ENCODE peak calls at places on chromosomes 5 and 9, in six cellular contexts. O is tibial nerve; B is mesenchymal stem cell; H is A549; Q is effector memory CD4-positive, alpha-beta T cell; U is aorta. W is an unnamed sample.

GRCh38 chr9:15246688-15247087 is 60.3 kb downstream of the TTC39B start:
- DNase-seq in O (no peak), B (no peak), H (no peak), Q (no peak), U (no peak), W (no peak)

GRCh38 chr9:131610231-131610761 is 65.0 kb downstream of the PRRT1B start:
- DNase-seq in O (no peak), B (no peak), H (no peak), Q (no peak), U (no peak), W (no peak)

GRCh38 chr5:164345173-164345572 is 839.8 kb downstream of the MAT2B start:
- DNase-seq in O (no peak), B (peak; percentile 15), H (no peak), Q (no peak), U (no peak), W (no peak)

GRCh38 chr9:133788819-133789733 is 50.9 kb upstream of the SARDH start:
- DNase-seq in O (no peak), B (no peak), H (no peak), Q (no peak), U (no peak), W (peak; percentile 76)

GRCh38 chr5:72065751-72066255 is 41.5 kb upstream of the MAP1B start:
- DNase-seq in O (no peak), B (peak; percentile 68), H (peak; percentile 25), Q (no peak), U (no peak), W (no peak)

GRCh38 chr5:140267559-140268018 is 35.3 kb downstream of the PFDN1 start:
- DNase-seq in O (no peak), B (no peak), H (no peak), Q (no peak), U (no peak), W (no peak)

GRCh38 chr5:163407034-163407652 is 30.3 kb upstream of the CCNG1 start:
- DNase-seq in O (no peak), B (peak; percentile 2), H (no peak), Q (no peak), U (no peak), W (no peak)

GRCh38 chr5:7795311-7795710 is 55.6 kb downstream of the CFAP90 start:
- DNase-seq in O (no peak), B (no peak), H (no peak), Q (no peak), U (no peak), W (no peak)

GRCh38 chr5:150291388-150292385 is 2.1 kb upstream of the CAMK2A start:
- DNase-seq in O (no peak), B (no peak), H (no peak), Q (no peak), U (peak; percentile 54), W (peak; percentile 23)

GRCh38 chr9:108869092-108869725 is 7.1 kb downstream of the ACTL7A start:
- DNase-seq in O (no peak), B (peak; percentile 17), H (peak; percentile 42), Q (no peak), U (no peak), W (no peak)

GRCh38 chr5:375336-375920 is 53.9 kb downstream of the AHRR start:
- DNase-seq in O (no peak), B (no peak), H (no peak), Q (no peak), U (peak; percentile 56), W (peak; percentile 32)

GRCh38 chr5:150672884-150673275 is 11.8 kb downstream of the MYOZ3 start:
- DNase-seq in O (no peak), B (no peak), H (no peak), Q (no peak), U (no peak), W (no peak)

GRCh38 chr9:38149647-38150046 is 80.6 kb upstream of the SHB start:
- DNase-seq in O (no peak), B (no peak), H (no peak), Q (no peak), U (no peak), W (no peak)

GRCh38 chr5:73120222-73121108 is at the start of gene TMEM171:
- DNase-seq in O (no peak), B (peak; percentile 30), H (peak; percentile 54), Q (no peak), U (no peak), W (peak; percentile 89)

GRCh38 chr5:41335596-41335995 is 122.3 kb upstream of the C6 start:
- DNase-seq in O (no peak), B (no peak), H (no peak), Q (no peak), U (no peak), W (no peak)

GRCh38 chr5:99037668-99038067 is 108.9 kb upstream of the CHD1 start:
- DNase-seq in O (no peak), B (no peak), H (no peak), Q (peak; percentile 43), U (no peak), W (no peak)

DNA sequence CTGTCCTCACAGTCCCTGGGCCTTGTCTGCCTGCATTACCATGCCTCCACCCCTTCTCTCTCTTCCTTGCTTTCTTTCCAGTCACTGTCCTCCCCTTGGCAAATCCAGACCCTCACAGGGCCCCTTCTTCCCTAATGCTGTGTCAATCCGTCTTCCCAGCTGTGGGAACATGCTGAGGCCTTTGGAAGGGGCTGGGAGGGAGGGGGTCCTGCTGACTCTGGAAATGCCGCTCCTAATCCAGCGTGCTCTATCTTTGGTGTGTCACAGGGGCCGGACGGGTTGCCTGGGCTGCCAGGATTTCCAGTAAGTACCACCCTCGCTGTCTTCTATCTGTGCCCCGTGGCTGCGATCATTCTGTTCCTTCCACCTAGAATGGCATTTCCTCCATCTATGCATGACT is 64.7 kb upstream of the TGFBR1 start:
- DNase-seq in O (no peak), B (peak; percentile 33), H (no peak), Q (no peak), U (no peak), W (no peak)
- H3K27ac ChIP-seq in O (no peak overlapping the region), B (peak overlapping the region; percentile 93), H (peak overlapping the region; percentile 20), Q (no peak overlapping the region), U (no peak overlapping the region), W (no peak overlapping the region)

DNA sequence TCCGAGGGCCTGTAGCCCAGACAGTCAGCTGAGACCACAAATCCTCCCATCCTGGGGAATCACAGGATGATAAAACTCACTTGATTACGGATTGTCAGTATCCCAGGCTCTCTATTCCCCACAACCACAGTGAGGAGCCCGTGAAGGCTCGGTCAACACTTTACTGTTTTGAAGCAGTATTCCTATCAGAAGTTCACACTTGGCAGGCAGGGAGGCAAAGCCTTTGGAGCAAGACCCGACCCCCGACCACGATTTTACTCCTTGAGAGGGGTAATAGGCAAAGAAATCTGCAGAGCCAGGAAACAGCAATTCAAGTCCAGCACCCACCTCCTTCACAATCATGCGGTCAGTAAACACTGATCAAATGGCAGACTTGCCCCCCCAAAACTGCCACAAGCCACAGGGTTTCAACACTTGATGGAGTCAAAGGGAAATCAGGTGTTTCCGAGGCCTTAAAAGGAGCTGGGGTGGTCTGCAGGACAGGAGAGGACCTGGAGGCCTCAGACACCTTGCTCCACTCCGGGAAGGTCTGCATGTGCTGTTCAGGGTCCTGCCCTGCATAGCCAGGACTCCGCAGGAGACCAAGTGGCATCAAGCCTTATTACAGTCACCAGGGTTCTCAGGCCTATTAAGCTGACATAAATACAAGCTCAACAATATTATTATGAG is 25.2 kb downstream of the BICD2 start:
- DNase-seq in O (no peak), B (no peak), H (no peak), Q (no peak), U (peak; percentile 35), W (peak; percentile 27)
- H3K4me1 ChIP-seq in O (peaks cover 57% of the 10 kb centered on the region), B (peaks cover 26% of the 10 kb centered on the region), H (no peaks in the 10 kb centered on the region), Q (peaks cover 8% of the 10 kb centered on the region), U (peaks cover 3% of the 10 kb centered on the region), W (peaks cover 15% of the 10 kb centered on the region)

DNA sequence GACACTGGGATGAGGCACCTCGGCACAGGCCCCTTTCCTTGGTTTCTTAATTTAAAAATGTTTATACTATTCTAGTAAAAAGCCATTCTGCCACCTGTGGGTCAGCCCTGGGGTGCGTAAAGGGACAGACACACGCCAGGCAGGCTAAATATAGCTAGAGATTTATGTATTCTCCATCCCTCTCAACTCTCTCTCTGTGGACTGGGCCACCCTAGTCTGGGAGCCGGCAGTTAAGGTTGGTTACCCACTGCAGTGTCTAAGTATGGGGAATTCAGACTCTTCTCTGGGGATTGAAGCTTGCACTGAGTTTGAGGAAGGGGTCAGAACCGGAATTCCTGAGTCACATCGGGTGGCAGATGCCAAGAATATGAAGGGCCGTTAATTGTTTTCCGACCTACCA is 1.9 kb downstream of the NEURL1B start:
- DNase-seq in O (no peak), B (no peak), H (no peak), Q (no peak), U (no peak), W (no peak)
- H3K4me3 ChIP-seq in O (peak overlapping the region; percentile 95), B (no peak overlapping the region), H (no peak overlapping the region), Q (no peak overlapping the region), U (no peak overlapping the region), W (peak overlapping the region; percentile 60)

DNA sequence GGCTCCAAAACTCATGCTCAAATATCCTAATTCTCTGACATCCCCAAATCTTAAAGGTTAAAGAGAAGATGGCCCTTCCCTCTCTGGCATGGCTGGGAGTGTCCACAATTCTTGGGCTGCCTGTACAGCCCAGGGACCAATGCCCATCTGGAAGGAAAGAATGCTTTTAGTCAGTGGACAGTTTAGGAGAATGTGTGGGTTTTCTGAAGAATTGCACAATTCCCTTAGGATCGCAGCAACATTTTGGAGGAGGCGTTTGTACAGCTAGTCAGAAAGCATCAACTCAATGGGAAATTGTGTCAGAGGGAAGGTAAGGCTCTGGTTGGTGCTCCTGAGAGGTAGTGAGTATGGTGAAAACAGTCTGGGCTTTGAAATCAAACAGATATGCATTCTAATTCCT is 15.0 kb downstream of the FAM193B start:
- DNase-seq in O (no peak), B (peak; percentile 81), H (no peak), Q (no peak), U (peak; percentile 62), W (no peak)
- H3K27ac ChIP-seq in O (peak overlapping the region; percentile 62), B (no peak overlapping the region), H (no peak overlapping the region), Q (no peak overlapping the region), U (peak overlapping the region; percentile 43), W (no peak overlapping the region)

DNA sequence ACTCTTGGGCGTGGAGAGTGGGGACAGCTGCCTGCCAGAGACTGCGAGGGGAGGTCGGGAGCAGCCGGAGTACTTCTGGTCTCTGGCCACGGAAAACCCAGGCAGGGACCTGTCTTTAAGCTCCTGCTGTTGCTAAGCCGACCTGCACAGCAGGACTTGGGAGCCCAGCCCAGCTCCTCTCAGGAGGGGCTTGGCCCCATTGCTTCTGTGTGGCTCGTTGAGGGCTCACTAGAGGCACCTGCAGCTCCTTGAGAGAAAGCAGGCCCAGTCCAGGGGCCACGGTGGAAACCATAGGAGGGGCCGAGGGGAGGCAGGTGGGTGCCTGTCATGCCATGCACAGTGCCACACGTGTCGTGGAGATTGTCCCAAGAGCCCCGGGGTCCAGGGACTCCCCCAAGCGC is 3.3 kb upstream of the LCN2 start:
- DNase-seq in O (no peak), B (no peak), H (no peak), Q (no peak), U (peak; percentile 73), W (peak; percentile 65)
- H3K4me1 ChIP-seq in O (peaks cover 13% of the 10 kb centered on the region), B (peaks cover 2% of the 10 kb centered on the region), H (peaks cover 31% of the 10 kb centered on the region), Q (peaks cover 8% of the 10 kb centered on the region), U (no peaks in the 10 kb centered on the region), W (peaks cover 7% of the 10 kb centered on the region)

DNA sequence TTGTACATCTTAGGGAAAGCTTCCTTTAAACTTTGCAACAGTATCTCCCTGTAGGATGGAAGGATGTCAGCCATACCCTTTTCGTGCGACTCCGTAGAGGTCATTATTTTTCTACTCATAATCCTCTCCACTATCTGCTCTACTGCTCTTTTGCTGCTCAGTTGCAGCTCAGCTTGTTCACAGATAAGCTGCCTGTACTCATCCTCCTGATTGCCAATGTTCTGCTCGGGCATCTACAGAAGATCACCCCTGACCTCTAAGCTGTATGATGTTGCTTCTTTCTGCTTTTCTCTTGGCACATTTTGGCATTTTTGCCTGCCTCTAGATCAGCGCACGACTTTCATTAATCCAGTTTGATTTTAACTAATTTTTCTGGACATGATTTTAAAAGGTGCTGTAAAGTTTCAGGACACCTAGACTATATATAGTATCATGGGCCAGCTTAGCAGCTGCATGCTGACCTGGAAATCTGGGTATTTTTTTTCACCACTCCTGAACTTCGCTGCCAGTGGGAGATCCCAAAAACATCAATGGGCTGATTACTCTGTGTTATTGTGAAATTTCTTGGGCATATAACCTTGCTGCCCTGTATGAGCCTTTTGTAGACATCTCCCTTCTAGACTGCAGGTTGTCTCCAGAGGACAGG is 131.2 kb upstream of the ZNF608 start:
- DNase-seq in O (no peak), B (no peak), H (no peak), Q (no peak), U (no peak), W (no peak)
- H3K4me3 ChIP-seq in O (no peak overlapping the region), B (no peak overlapping the region), H (no peak overlapping the region), Q (no peak overlapping the region), U (no peak overlapping the region), W (no peak overlapping the region)